ENCODE peak calls at places on chromosomes 3 and 15, in seven cellular contexts. One of them, this sample, is unnamed.
A peak's percentile ranks its signal among the peaks of the same experiment; 100 is the strongest.

GRCh38 chr3:150020527-150020926 is 49.8 kb upstream of the PFN2 start:
- DNase-seq in AG09309: no peak
- DNase-seq in A549: no peak
- DNase-seq in astrocyte of the spinal cord: peak; percentile 26
- DNase-seq in OCI-LY7: no peak
- DNase-seq in endodermal cell: no peak
- DNase-seq in dorsolateral prefrontal cortex: no peak
- DNase-seq in this sample: no peak

GRCh38 chr3:50303038-50303815 is at the start of gene HYAL1:
- DNase-seq in OCI-LY7: no peak
- DNase-seq in A549: no peak
- DNase-seq in astrocyte of the spinal cord: no peak
- DNase-seq in AG09309: no peak
- DNase-seq in dorsolateral prefrontal cortex: no peak
- DNase-seq in endodermal cell: peak; percentile 87
- DNase-seq in this sample: no peak

GRCh38 chr3:122890077-122890484 is 95.2 kb downstream of the SLC49A4 start:
- DNase-seq in OCI-LY7: peak; percentile 13
- DNase-seq in A549: no peak
- DNase-seq in AG09309: peak; percentile 7
- DNase-seq in dorsolateral prefrontal cortex: peak; percentile 15
- DNase-seq in endodermal cell: peak; percentile 88
- DNase-seq in astrocyte of the spinal cord: peak; percentile 35
- DNase-seq in this sample: no peak

GRCh38 chr3:194877311-194878119 is 191.8 kb downstream of the FAM43A start:
- DNase-seq in dorsolateral prefrontal cortex: no peak
- DNase-seq in A549: no peak
- DNase-seq in AG09309: no peak
- DNase-seq in astrocyte of the spinal cord: no peak
- DNase-seq in OCI-LY7: no peak
- DNase-seq in endodermal cell: peak; percentile 34
- DNase-seq in this sample: no peak

GRCh38 chr3:48619541-48620524 is 1.7 kb downstream of the TMEM89 start:
- DNase-seq in OCI-LY7: no peak
- DNase-seq in A549: no peak
- DNase-seq in astrocyte of the spinal cord: no peak
- DNase-seq in AG09309: no peak
- DNase-seq in endodermal cell: no peak
- DNase-seq in dorsolateral prefrontal cortex: no peak
- DNase-seq in this sample: no peak

GRCh38 chr3:62046326-62046725 is 327.0 kb downstream of the FEZF2 start:
- DNase-seq in AG09309: no peak
- DNase-seq in endodermal cell: no peak
- DNase-seq in OCI-LY7: no peak
- DNase-seq in dorsolateral prefrontal cortex: no peak
- DNase-seq in A549: no peak
- DNase-seq in astrocyte of the spinal cord: peak; percentile 30
- DNase-seq in this sample: no peak

GRCh38 chr3:131549340-131549739 is 46.6 kb upstream of the MRPL3 start:
- DNase-seq in AG09309: no peak
- DNase-seq in dorsolateral prefrontal cortex: no peak
- DNase-seq in OCI-LY7: no peak
- DNase-seq in endodermal cell: no peak
- DNase-seq in astrocyte of the spinal cord: peak; percentile 7
- DNase-seq in A549: no peak
- DNase-seq in this sample: no peak

GRCh38 chr3:194976049-194976451 is 290.4 kb downstream of the FAM43A start:
- DNase-seq in astrocyte of the spinal cord: no peak
- DNase-seq in OCI-LY7: no peak
- DNase-seq in AG09309: no peak
- DNase-seq in endodermal cell: no peak
- DNase-seq in dorsolateral prefrontal cortex: no peak
- DNase-seq in A549: no peak
- DNase-seq in this sample: no peak

GRCh38 chr3:53195602-53196574 is 34.9 kb downstream of the PRKCD start:
- DNase-seq in A549: peak; percentile 46
- DNase-seq in OCI-LY7: peak; percentile 83
- DNase-seq in astrocyte of the spinal cord: peak; percentile 29
- DNase-seq in AG09309: no peak
- DNase-seq in endodermal cell: peak; percentile 91
- DNase-seq in dorsolateral prefrontal cortex: peak; percentile 33
- DNase-seq in this sample: peak; percentile 63

GRCh38 chr15:34609658-34610057 is 26.2 kb upstream of the GOLGA8B start:
- DNase-seq in AG09309: no peak
- DNase-seq in A549: no peak
- DNase-seq in endodermal cell: no peak
- DNase-seq in OCI-LY7: no peak
- DNase-seq in dorsolateral prefrontal cortex: peak; percentile 5
- DNase-seq in astrocyte of the spinal cord: no peak
- DNase-seq in this sample: no peak

GRCh38 chr15:74037171-74038117 is 42.9 kb downstream of the PML start:
- DNase-seq in dorsolateral prefrontal cortex: no peak
- DNase-seq in OCI-LY7: no peak
- DNase-seq in A549: no peak
- DNase-seq in astrocyte of the spinal cord: no peak
- DNase-seq in endodermal cell: peak; percentile 44
- DNase-seq in AG09309: no peak
- DNase-seq in this sample: no peak

GRCh38 chr3:176872771-176873209 is 324.5 kb downstream of the TBL1XR1 start:
- DNase-seq in AG09309: peak; percentile 10
- DNase-seq in dorsolateral prefrontal cortex: no peak
- DNase-seq in endodermal cell: peak; percentile 87
- DNase-seq in astrocyte of the spinal cord: peak; percentile 56
- DNase-seq in A549: no peak
- DNase-seq in OCI-LY7: peak; percentile 69
- DNase-seq in this sample: no peak

GRCh38 chr15:78811825-78812183 is 540 bp upstream of the ADAMTS7 start:
- DNase-seq in astrocyte of the spinal cord: no peak
- DNase-seq in OCI-LY7: no peak
- DNase-seq in dorsolateral prefrontal cortex: no peak
- DNase-seq in AG09309: no peak
- DNase-seq in endodermal cell: no peak
- DNase-seq in A549: no peak
- DNase-seq in this sample: no peak

GRCh38 chr3:161072076-161072697 is 33.0 kb downstream of the B3GALNT1 start:
- DNase-seq in dorsolateral prefrontal cortex: no peak
- DNase-seq in A549: no peak
- DNase-seq in AG09309: no peak
- DNase-seq in OCI-LY7: no peak
- DNase-seq in astrocyte of the spinal cord: no peak
- DNase-seq in endodermal cell: no peak
- DNase-seq in this sample: no peak

GRCh38 chr3:116164039-116164438 is 281.2 kb downstream of the LSAMP start:
- DNase-seq in endodermal cell: no peak
- DNase-seq in AG09309: no peak
- DNase-seq in dorsolateral prefrontal cortex: no peak
- DNase-seq in astrocyte of the spinal cord: no peak
- DNase-seq in A549: no peak
- DNase-seq in OCI-LY7: no peak
- DNase-seq in this sample: no peak

GRCh38 chr15:65908876-65909275 is 39.6 kb downstream of the RAB11A start:
- DNase-seq in dorsolateral prefrontal cortex: no peak
- DNase-seq in OCI-LY7: no peak
- DNase-seq in A549: no peak
- DNase-seq in AG09309: no peak
- DNase-seq in endodermal cell: no peak
- DNase-seq in astrocyte of the spinal cord: no peak
- DNase-seq in this sample: no peak

GRCh38 chr3:55555866-55556621 is 68.9 kb upstream of the WNT5A start:
- DNase-seq in A549: no peak
- DNase-seq in AG09309: no peak
- DNase-seq in astrocyte of the spinal cord: no peak
- DNase-seq in dorsolateral prefrontal cortex: no peak
- DNase-seq in OCI-LY7: no peak
- DNase-seq in endodermal cell: peak; percentile 53
- DNase-seq in this sample: no peak

GRCh38 chr15:36921484-36922091 is 178.8 kb downstream of the MEIS2 start:
- DNase-seq in dorsolateral prefrontal cortex: no peak
- DNase-seq in A549: no peak
- DNase-seq in astrocyte of the spinal cord: no peak
- DNase-seq in endodermal cell: no peak
- DNase-seq in AG09309: no peak
- DNase-seq in OCI-LY7: no peak
- DNase-seq in this sample: no peak

GRCh38 chr3:125684199-125684598 is 88.9 kb upstream of the OSBPL11 start:
- DNase-seq in AG09309: no peak
- DNase-seq in A549: no peak
- DNase-seq in dorsolateral prefrontal cortex: no peak
- DNase-seq in OCI-LY7: peak; percentile 4
- DNase-seq in endodermal cell: peak; percentile 90
- DNase-seq in astrocyte of the spinal cord: no peak
- DNase-seq in this sample: no peak

GRCh38 chr15:57922780-57923179 is 142.7 kb downstream of the ALDH1A2 start:
- DNase-seq in AG09309: no peak
- DNase-seq in A549: no peak
- DNase-seq in endodermal cell: no peak
- DNase-seq in astrocyte of the spinal cord: no peak
- DNase-seq in OCI-LY7: no peak
- DNase-seq in dorsolateral prefrontal cortex: no peak
- DNase-seq in this sample: no peak

GRCh38 chr15:40308844-40309189 is 1.1 kb upstream of the PLCB2 start:
- DNase-seq in endodermal cell: no peak
- DNase-seq in AG09309: no peak
- DNase-seq in astrocyte of the spinal cord: no peak
- DNase-seq in A549: no peak
- DNase-seq in OCI-LY7: no peak
- DNase-seq in dorsolateral prefrontal cortex: no peak
- DNase-seq in this sample: no peak

GRCh38 chr3:121883507-121883906 is 10.7 kb upstream of the SLC15A2 start:
- DNase-seq in astrocyte of the spinal cord: peak; percentile 5
- DNase-seq in AG09309: no peak
- DNase-seq in endodermal cell: no peak
- DNase-seq in dorsolateral prefrontal cortex: no peak
- DNase-seq in A549: peak; percentile 22
- DNase-seq in OCI-LY7: peak; percentile 42
- DNase-seq in this sample: no peak

GRCh38 chr3:87771338-87772059 is 287.3 kb downstream of the CGGBP1 start:
- DNase-seq in endodermal cell: peak; percentile 74
- DNase-seq in OCI-LY7: peak; percentile 51
- DNase-seq in astrocyte of the spinal cord: no peak
- DNase-seq in AG09309: no peak
- DNase-seq in A549: no peak
- DNase-seq in dorsolateral prefrontal cortex: no peak
- DNase-seq in this sample: no peak

GRCh38 chr3:77313843-77314242 is 273.9 kb downstream of the ROBO2 start:
- DNase-seq in A549: no peak
- DNase-seq in astrocyte of the spinal cord: no peak
- DNase-seq in endodermal cell: no peak
- DNase-seq in AG09309: no peak
- DNase-seq in dorsolateral prefrontal cortex: no peak
- DNase-seq in OCI-LY7: no peak
- DNase-seq in this sample: no peak

GRCh38 chr3:197331131-197331530 is 32.7 kb upstream of the DLG1 start:
- DNase-seq in AG09309: no peak
- DNase-seq in endodermal cell: peak; percentile 44
- DNase-seq in dorsolateral prefrontal cortex: no peak
- DNase-seq in OCI-LY7: no peak
- DNase-seq in A549: no peak
- DNase-seq in astrocyte of the spinal cord: no peak
- DNase-seq in this sample: no peak

GRCh38 chr3:189961525-189962161 is 159.1 kb downstream of the P3H2 start:
- DNase-seq in OCI-LY7: peak; percentile 60
- DNase-seq in endodermal cell: peak; percentile 94
- DNase-seq in dorsolateral prefrontal cortex: peak; percentile 40
- DNase-seq in astrocyte of the spinal cord: peak; percentile 85
- DNase-seq in A549: peak; percentile 70
- DNase-seq in AG09309: peak; percentile 40
- DNase-seq in this sample: peak; percentile 27
- TF ChIP-seq CTCF in OCI-LY7: peak; percentile 94
- TF ChIP-seq CTCF in endodermal cell: peak; percentile 93
- TF ChIP-seq CTCF in dorsolateral prefrontal cortex: peak; percentile 95
- TF ChIP-seq CTCF in astrocyte of the spinal cord: peak; percentile 84
- TF ChIP-seq CTCF in A549: peak; percentile 78
- TF ChIP-seq CTCF in AG09309: peak; percentile 84
- TF ChIP-seq CTCF in this sample: peak; percentile 96

DNA sequence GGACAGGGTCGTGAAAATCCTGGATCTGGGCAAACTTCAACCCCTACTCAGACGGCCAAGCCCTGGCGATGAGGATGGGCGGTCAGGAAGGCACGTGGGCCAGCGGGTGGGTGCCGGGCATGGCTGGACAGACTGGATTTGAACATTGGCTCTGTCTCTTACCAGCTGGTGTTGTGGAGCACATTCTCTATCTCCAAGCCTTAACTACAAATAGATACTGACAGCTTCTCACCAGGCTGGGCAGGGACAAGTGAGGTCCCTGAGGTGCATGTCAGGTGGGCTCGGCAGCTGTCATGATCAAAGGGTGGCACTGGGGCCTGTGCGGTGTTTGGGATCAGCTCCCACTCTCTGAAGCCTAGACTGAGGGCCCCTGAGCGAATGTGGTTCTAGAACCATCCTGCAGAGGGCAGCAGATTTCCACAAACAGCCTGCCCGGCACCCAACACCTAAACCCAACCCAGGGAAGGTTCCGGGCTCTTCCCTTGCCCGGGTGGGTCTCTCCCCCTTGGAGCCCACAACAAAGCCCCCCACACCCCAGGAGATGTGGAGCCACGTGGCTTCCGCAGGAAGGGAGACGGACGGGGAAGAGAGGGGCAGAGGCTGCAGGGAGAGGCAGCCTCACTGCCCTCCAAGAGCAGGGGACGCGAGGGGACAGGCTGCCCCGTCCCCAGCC is 58.4 kb downstream of the RGMA start:
- DNase-seq in endodermal cell: peak; percentile 93
- DNase-seq in AG09309: no peak
- DNase-seq in dorsolateral prefrontal cortex: peak; percentile 73
- DNase-seq in A549: peak; percentile 91
- DNase-seq in OCI-LY7: peak; percentile 69
- DNase-seq in astrocyte of the spinal cord: peak; percentile 58
- DNase-seq in this sample: peak; percentile 85
- TF ChIP-seq CTCF in endodermal cell: peak; percentile 91
- TF ChIP-seq CTCF in AG09309: peak; percentile 87
- TF ChIP-seq CTCF in dorsolateral prefrontal cortex: peak; percentile 90
- TF ChIP-seq CTCF in A549: peak; percentile 89
- TF ChIP-seq CTCF in OCI-LY7: peak; percentile 87
- TF ChIP-seq CTCF in astrocyte of the spinal cord: peak; percentile 87
- TF ChIP-seq CTCF in this sample: peak; percentile 80

DNA sequence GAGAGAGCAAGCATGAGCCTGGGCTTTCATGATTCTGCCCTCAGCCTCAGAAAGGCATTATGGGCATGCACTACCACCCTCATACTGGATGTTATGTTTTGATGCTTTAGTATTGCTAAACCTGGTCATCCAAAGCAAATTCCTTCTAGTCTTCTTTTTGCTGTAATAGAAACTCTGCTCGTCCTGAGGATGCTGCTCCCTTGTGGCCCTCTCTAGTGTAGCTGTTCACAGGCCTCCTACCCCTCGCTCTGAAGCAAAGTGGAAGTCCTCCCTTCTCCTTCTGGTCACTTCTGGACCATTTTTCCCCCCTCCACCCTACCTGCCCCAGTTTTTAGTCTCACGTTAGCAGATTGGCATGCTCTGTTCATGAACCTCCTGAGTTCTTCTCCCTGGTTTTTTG is 22.9 kb upstream of the CCNL1 start:
- DNase-seq in endodermal cell: no peak
- DNase-seq in dorsolateral prefrontal cortex: no peak
- DNase-seq in A549: no peak
- DNase-seq in OCI-LY7: no peak
- DNase-seq in astrocyte of the spinal cord: no peak
- DNase-seq in AG09309: no peak
- DNase-seq in this sample: no peak
- TF ChIP-seq CTCF in endodermal cell: peak; percentile 31
- TF ChIP-seq CTCF in dorsolateral prefrontal cortex: no peak
- TF ChIP-seq CTCF in A549: no peak
- TF ChIP-seq CTCF in OCI-LY7: no peak
- TF ChIP-seq CTCF in astrocyte of the spinal cord: no peak
- TF ChIP-seq CTCF in AG09309: peak; percentile 36
- TF ChIP-seq CTCF in this sample: no peak

GRCh38 chr3:152183473-152183872 is 85.3 kb upstream of the MBNL1 start:
- DNase-seq in OCI-LY7: peak; percentile 79
- DNase-seq in AG09309: no peak
- DNase-seq in astrocyte of the spinal cord: peak; percentile 48
- DNase-seq in dorsolateral prefrontal cortex: peak; percentile 9
- DNase-seq in A549: no peak
- DNase-seq in endodermal cell: peak; percentile 80
- DNase-seq in this sample: no peak
- TF ChIP-seq CTCF in OCI-LY7: peak; percentile 98
- TF ChIP-seq CTCF in AG09309: peak; percentile 27
- TF ChIP-seq CTCF in astrocyte of the spinal cord: peak; percentile 62
- TF ChIP-seq CTCF in dorsolateral prefrontal cortex: peak; percentile 57
- TF ChIP-seq CTCF in A549: peak; percentile 49
- TF ChIP-seq CTCF in endodermal cell: peak; percentile 81
- TF ChIP-seq CTCF in this sample: peak; percentile 52

This sample was measured in D721Med.